ENCODE peak calls at places on chromosomes 7 and 10, in ten cellular contexts. O, G, S, E, P, X, U, Y, L and M are unnamed samples.

GRCh38 chr7:158832994-158833393 is 3.7 kb upstream of the ESYT2 start:
- DNase-seq in U (no peak), S (no peak), Y (no peak), G (no peak), P (no peak), E (no peak), X (no peak), O (no peak), L (no peak), M (no peak)

GRCh38 chr7:71846160-71846559 is 566.0 kb downstream of the CALN1 start:
- DNase-seq in P (no peak), X (no peak), G (no peak), L (no peak), O (no peak), Y (no peak), U (no peak), S (peak), E (no peak), M (no peak)

GRCh38 chr10:99941942-99942835 is 67.6 kb downstream of the DNMBP start:
- DNase-seq in L (no peak), S (no peak), G (no peak), P (no peak), E (no peak), O (peak), Y (no peak), X (no peak), U (no peak), M (no peak)

GRCh38 chr10:3192856-3193635 is 20.5 kb upstream of the PITRM1 start:
- DNase-seq in S (peak), E (no peak), U (no peak), P (peak), X (no peak), O (peak), L (peak), G (peak), Y (peak), M (peak)

GRCh38 chr10:62811159-62811875 is 4.8 kb downstream of the EGR2 start:
- DNase-seq in S (no peak), Y (no peak), P (no peak), L (peak), X (no peak), E (no peak), G (no peak), O (no peak), U (no peak), M (peak)

GRCh38 chr7:99141756-99142726 is 1.9 kb downstream of the SMURF1 start:
- DNase-seq in G (peak), Y (peak), U (peak), L (peak), P (peak), E (no peak), O (peak), S (peak), X (peak), M (peak)

GRCh38 chr7:26298432-26299058 is 6.9 kb downstream of the SNX10 start:
- DNase-seq in P (no peak), U (no peak), S (no peak), E (no peak), Y (no peak), L (no peak), G (no peak), X (no peak), O (no peak), M (no peak)

GRCh38 chr10:71548494-71548846 is 151.8 kb downstream of the CDH23 start:
- DNase-seq in L (no peak), Y (no peak), P (no peak), G (no peak), E (no peak), U (no peak), X (no peak), S (peak), O (peak), M (no peak)

GRCh38 chr10:14548474-14548873 is 217.8 kb upstream of the FRMD4A start:
- DNase-seq in L (no peak), S (no peak), Y (no peak), G (no peak), X (no peak), P (no peak), U (no peak), O (no peak), E (no peak), M (no peak)

GRCh38 chr7:14457567-14458453 is 444.7 kb downstream of the DGKB start:
- DNase-seq in X (peak), Y (no peak), S (peak), O (peak), L (peak), E (peak), P (peak), U (no peak), G (peak), M (peak)

GRCh38 chr7:44224216-44224950 is 23.6 kb downstream of the YKT6 start:
- DNase-seq in E (peak), U (no peak), L (no peak), Y (no peak), X (peak), S (no peak), G (no peak), O (no peak), P (no peak), M (no peak)

GRCh38 chr7:101118856-101119255 is 8.0 kb upstream of the SERPINE1 start:
- DNase-seq in X (no peak), P (no peak), G (no peak), U (no peak), S (no peak), Y (no peak), L (no peak), O (no peak), E (no peak), M (no peak)

GRCh38 chr7:140262242-140262903 is 85.6 kb upstream of the KDM7A start:
- DNase-seq in X (no peak), S (no peak), U (no peak), P (no peak), L (no peak), Y (no peak), G (no peak), O (no peak), E (no peak), M (no peak)

GRCh38 chr7:12069757-12070156 is 141.3 kb upstream of the TMEM106B start:
- DNase-seq in X (no peak), P (no peak), Y (no peak), U (no peak), S (no peak), O (no peak), L (no peak), E (no peak), G (no peak), M (no peak)